ENCODE peak calls at places on chromosomes 1 and 21, in eight cellular contexts. S is CD8-positive, alpha-beta memory T cell; Z is glutamatergic neuron; G is midbrain; J is epithelial cell of prostate; T is NCI-H2171; D is NCI-H1436 treated with DMSO at 0.1 percent for 48 hours; X is dorsolateral prefrontal cortex. H is an unnamed sample.

GRCh38 chr1:50978144-50978851 is 8.3 kb downstream of the CDKN2C start:
- DNase-seq in J (no peak), D (no peak), G (peak), X (peak), Z (peak), S (peak), T (peak), H (peak)

GRCh38 chr1:186033744-186034345 is 299.7 kb downstream of the HMCN1 start:
- DNase-seq in J (no peak), X (no peak), S (no peak), D (no peak), Z (no peak), T (no peak), G (no peak), H (no peak)

GRCh38 chr1:1947493-1947892 is 28.4 kb upstream of the TMEM52 start:
- DNase-seq in S (no peak), G (no peak), X (no peak), T (peak), D (no peak), J (no peak), Z (no peak), H (no peak)

GRCh38 chr21:36555199-36555598 is 75.3 kb upstream of the CLDN14 start:
- DNase-seq in Z (no peak), T (no peak), X (no peak), S (no peak), G (no peak), D (no peak), J (no peak), H (no peak)

GRCh38 chr1:37362990-37363389 is 111.4 kb upstream of the ZC3H12A start:
- DNase-seq in X (peak), G (no peak), T (no peak), J (no peak), D (no peak), Z (peak), S (no peak), H (no peak)

GRCh38 chr1:91804546-91805023 is 81.4 kb downstream of the TGFBR3 start:
- DNase-seq in S (peak), X (no peak), Z (no peak), J (peak), D (no peak), T (no peak), G (no peak), H (no peak)

GRCh38 chr1:78617615-78618026 is 2.6 kb upstream of the IFI44L start:
- DNase-seq in S (peak), D (peak), X (peak), Z (peak), J (peak), G (peak), T (peak), H (peak)

GRCh38 chr1:223341111-223341510 is 22.9 kb downstream of the SUSD4 start:
- DNase-seq in X (peak), S (no peak), T (peak), G (no peak), D (no peak), J (peak), Z (peak), H (peak)

GRCh38 chr1:19866758-19867157 is 15.4 kb upstream of the OTUD3 start:
- DNase-seq in G (no peak), X (no peak), Z (no peak), T (no peak), D (peak), S (no peak), J (no peak), H (no peak)

GRCh38 chr1:27496604-27497155 is 6.7 kb upstream of the WASF2 start:
- DNase-seq in G (no peak), S (no peak), Z (peak), X (no peak), J (no peak), T (peak), D (no peak), H (no peak)

GRCh38 chr1:21631944-21632887 is 36.9 kb downstream of the RAP1GAP start:
- DNase-seq in T (no peak), D (peak), G (no peak), Z (no peak), S (no peak), J (no peak), X (no peak), H (no peak)

GRCh38 chr1:17839641-17840196 is 84.6 kb downstream of the ACTL8 start:
- DNase-seq in Z (no peak), T (no peak), X (no peak), D (no peak), S (no peak), J (no peak), G (no peak), H (no peak)

GRCh38 chr1:97033949-97034348 is 312.4 kb downstream of the PTBP2 start:
- DNase-seq in G (no peak), S (no peak), Z (no peak), T (no peak), D (no peak), J (no peak), X (no peak), H (no peak)

GRCh38 chr1:109802901-109803561 is 39.3 kb upstream of the EPS8L3 start:
- DNase-seq in D (no peak), G (peak), X (no peak), T (no peak), Z (peak), S (no peak), J (no peak), H (no peak)

GRCh38 chr1:209611771-209612570 is 28.5 kb downstream of the CAMK1G start:
- DNase-seq in J (no peak), Z (no peak), S (no peak), T (no peak), X (no peak), D (no peak), G (no peak), H (no peak)

GRCh38 chr1:37096523-37096922 is 62.2 kb upstream of the GRIK3 start:
- DNase-seq in S (no peak), D (no peak), Z (no peak), T (no peak), G (no peak), X (no peak), J (no peak), H (no peak)

GRCh38 chr1:95230768-95231191 is 3.2 kb upstream of the RWDD3 start:
- DNase-seq in T (no peak), S (no peak), X (no peak), D (no peak), G (no peak), Z (no peak), J (no peak), H (no peak)

GRCh38 chr1:117657031-117657430 is 51.2 kb downstream of the TENT5C start:
- DNase-seq in J (peak), X (no peak), T (no peak), D (no peak), Z (no peak), S (peak), G (no peak), H (no peak)

GRCh38 chr21:28521932-28522826 is 470.5 kb downstream of the LTN1 start:
- DNase-seq in Z (peak), S (no peak), G (no peak), T (no peak), J (no peak), D (no peak), X (no peak), H (no peak)

GRCh38 chr1:189499736-189500135 is 977.9 kb downstream of the BRINP3 start:
- DNase-seq in D (no peak), X (no peak), J (no peak), Z (no peak), S (no peak), G (no peak), T (no peak), H (no peak)

GRCh38 chr1:153881764-153882163 is 41.0 kb downstream of the GATAD2B start:
- DNase-seq in J (no peak), D (peak), S (no peak), X (no peak), G (peak), T (peak), Z (no peak), H (peak)